ENCODE peak calls at places on chromosomes 12 and 14, in eight cellular contexts. One of them, this sample, is unnamed.

GRCh38 chr14:53894456-53894855 is 62.2 kb downstream of the BMP4 start:
- DNase-seq in CD8-positive, alpha-beta T cell: no peak
- DNase-seq in GM12864: peak; percentile 29
- DNase-seq in cardiac fibroblast: peak; percentile 66
- DNase-seq in body of pancreas: no peak
- DNase-seq in lower leg skin: no peak
- DNase-seq in endothelial cell of umbilical vein: peak; percentile 55
- DNase-seq in skeletal muscle cell: peak; percentile 24
- DNase-seq in this sample: no peak

GRCh38 chr12:6182279-6182898 is 17.8 kb upstream of the CD9 start:
- DNase-seq in CD8-positive, alpha-beta T cell: no peak
- DNase-seq in GM12864: no peak
- DNase-seq in cardiac fibroblast: peak; percentile 94
- DNase-seq in body of pancreas: peak; percentile 52
- DNase-seq in lower leg skin: peak; percentile 96
- DNase-seq in endothelial cell of umbilical vein: peak; percentile 89
- DNase-seq in skeletal muscle cell: peak; percentile 70
- DNase-seq in this sample: peak; percentile 76

GRCh38 chr14:48726080-48726642 is 860.0 kb downstream of the RPS29 start:
- DNase-seq in CD8-positive, alpha-beta T cell: no peak
- DNase-seq in GM12864: no peak
- DNase-seq in cardiac fibroblast: peak; percentile 26
- DNase-seq in body of pancreas: no peak
- DNase-seq in lower leg skin: no peak
- DNase-seq in endothelial cell of umbilical vein: no peak
- DNase-seq in skeletal muscle cell: no peak
- DNase-seq in this sample: no peak

GRCh38 chr12:126093911-126094310 is 1028.7 kb downstream of the AACS start:
- DNase-seq in CD8-positive, alpha-beta T cell: no peak
- DNase-seq in GM12864: no peak
- DNase-seq in cardiac fibroblast: peak; percentile 3
- DNase-seq in body of pancreas: peak; percentile 6
- DNase-seq in lower leg skin: no peak
- DNase-seq in endothelial cell of umbilical vein: no peak
- DNase-seq in skeletal muscle cell: peak; percentile 3
- DNase-seq in this sample: no peak

GRCh38 chr14:74712499-74713394 is at the start of the genes AREL1 and FCF1:
- DNase-seq in CD8-positive, alpha-beta T cell: peak; percentile 83
- DNase-seq in GM12864: peak; percentile 61
- DNase-seq in cardiac fibroblast: peak; percentile 90
- DNase-seq in body of pancreas: peak; percentile 89
- DNase-seq in lower leg skin: peak; percentile 95
- DNase-seq in endothelial cell of umbilical vein: peak; percentile 87
- DNase-seq in skeletal muscle cell: peak; percentile 55
- DNase-seq in this sample: peak; percentile 74

GRCh38 chr12:112025808-112026375 is 12.7 kb downstream of the ERP29 start:
- DNase-seq in CD8-positive, alpha-beta T cell: no peak
- DNase-seq in GM12864: no peak
- DNase-seq in cardiac fibroblast: no peak
- DNase-seq in body of pancreas: no peak
- DNase-seq in lower leg skin: no peak
- DNase-seq in endothelial cell of umbilical vein: peak; percentile 28
- DNase-seq in skeletal muscle cell: no peak
- DNase-seq in this sample: no peak

GRCh38 chr14:90564496-90564895 is 167.7 kb downstream of the CALM1 start:
- DNase-seq in CD8-positive, alpha-beta T cell: no peak
- DNase-seq in GM12864: no peak
- DNase-seq in cardiac fibroblast: no peak
- DNase-seq in body of pancreas: no peak
- DNase-seq in lower leg skin: no peak
- DNase-seq in endothelial cell of umbilical vein: no peak
- DNase-seq in skeletal muscle cell: no peak
- DNase-seq in this sample: no peak

GRCh38 chr14:55508676-55509075 is 68.3 kb upstream of the TBPL2 start:
- DNase-seq in CD8-positive, alpha-beta T cell: no peak
- DNase-seq in GM12864: no peak
- DNase-seq in cardiac fibroblast: no peak
- DNase-seq in body of pancreas: no peak
- DNase-seq in lower leg skin: no peak
- DNase-seq in endothelial cell of umbilical vein: no peak
- DNase-seq in skeletal muscle cell: no peak
- DNase-seq in this sample: no peak

GRCh38 chr12:57715786-57716185 is 21.9 kb downstream of the OS9 start:
- DNase-seq in CD8-positive, alpha-beta T cell: no peak
- DNase-seq in GM12864: no peak
- DNase-seq in cardiac fibroblast: no peak
- DNase-seq in body of pancreas: no peak
- DNase-seq in lower leg skin: peak; percentile 64
- DNase-seq in endothelial cell of umbilical vein: no peak
- DNase-seq in skeletal muscle cell: no peak
- DNase-seq in this sample: no peak

GRCh38 chr12:32566663-32567634 is 112.2 kb upstream of the DNM1L start:
- DNase-seq in CD8-positive, alpha-beta T cell: no peak
- DNase-seq in GM12864: no peak
- DNase-seq in cardiac fibroblast: no peak
- DNase-seq in body of pancreas: no peak
- DNase-seq in lower leg skin: no peak
- DNase-seq in endothelial cell of umbilical vein: peak; percentile 55
- DNase-seq in skeletal muscle cell: no peak
- DNase-seq in this sample: no peak

GRCh38 chr12:32569256-32569655 is 109.8 kb upstream of the DNM1L start:
- DNase-seq in CD8-positive, alpha-beta T cell: no peak
- DNase-seq in GM12864: no peak
- DNase-seq in cardiac fibroblast: peak; percentile 12
- DNase-seq in body of pancreas: no peak
- DNase-seq in lower leg skin: no peak
- DNase-seq in endothelial cell of umbilical vein: no peak
- DNase-seq in skeletal muscle cell: no peak
- DNase-seq in this sample: no peak

DNA sequence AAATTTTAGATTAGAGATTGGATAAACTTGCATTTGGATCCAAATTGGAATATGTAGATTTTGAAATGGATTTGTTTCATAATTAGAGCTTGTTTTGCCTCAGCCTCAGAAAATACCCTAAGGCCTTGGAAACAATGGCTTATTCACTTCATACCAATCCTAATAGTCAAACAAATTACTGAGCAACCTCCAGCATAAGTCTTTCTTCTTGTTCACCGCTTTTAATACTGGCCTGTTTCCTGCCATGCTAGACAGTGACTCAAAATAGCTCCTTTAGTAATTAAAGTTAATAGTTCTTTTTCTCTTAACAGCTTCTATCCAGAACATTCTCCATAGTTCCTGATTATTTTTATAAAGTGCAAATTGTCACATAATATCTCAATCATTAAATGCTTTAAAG is 110.9 kb upstream of the DNM1L start:
- DNase-seq in CD8-positive, alpha-beta T cell: no peak
- DNase-seq in GM12864: no peak
- DNase-seq in cardiac fibroblast: peak; percentile 86
- DNase-seq in body of pancreas: no peak
- DNase-seq in lower leg skin: no peak
- DNase-seq in endothelial cell of umbilical vein: peak; percentile 87
- DNase-seq in skeletal muscle cell: peak; percentile 60
- DNase-seq in this sample: no peak
- H3K4me3 ChIP-seq in CD8-positive, alpha-beta T cell: no peak overlapping the region
- H3K4me3 ChIP-seq in GM12864: no peak overlapping the region
- H3K4me3 ChIP-seq in cardiac fibroblast: no peak overlapping the region
- H3K4me3 ChIP-seq in body of pancreas: no peak overlapping the region
- H3K4me3 ChIP-seq in lower leg skin: no peak overlapping the region
- H3K4me3 ChIP-seq in endothelial cell of umbilical vein: no peak overlapping the region
- H3K4me3 ChIP-seq in skeletal muscle cell: no peak overlapping the region
- H3K4me3 ChIP-seq in this sample: no peak overlapping the region

GRCh38 chr14:64507376-64508156 is 3.0 kb downstream of the ZBTB1 start:
- DNase-seq in CD8-positive, alpha-beta T cell: no peak
- DNase-seq in GM12864: no peak
- DNase-seq in cardiac fibroblast: peak; percentile 15
- DNase-seq in body of pancreas: peak; percentile 21
- DNase-seq in lower leg skin: no peak
- DNase-seq in endothelial cell of umbilical vein: no peak
- DNase-seq in skeletal muscle cell: no peak
- DNase-seq in this sample: no peak
- H3K4me3 ChIP-seq in CD8-positive, alpha-beta T cell: peak overlapping the region; percentile 28
- H3K4me3 ChIP-seq in GM12864: peak overlapping the region; percentile 44
- H3K4me3 ChIP-seq in cardiac fibroblast: no peak overlapping the region
- H3K4me3 ChIP-seq in body of pancreas: no peak overlapping the region
- H3K4me3 ChIP-seq in lower leg skin: no peak overlapping the region
- H3K4me3 ChIP-seq in endothelial cell of umbilical vein: no peak overlapping the region
- H3K4me3 ChIP-seq in skeletal muscle cell: peak overlapping the region; percentile 10
- H3K4me3 ChIP-seq in this sample: no peak overlapping the region

DNA sequence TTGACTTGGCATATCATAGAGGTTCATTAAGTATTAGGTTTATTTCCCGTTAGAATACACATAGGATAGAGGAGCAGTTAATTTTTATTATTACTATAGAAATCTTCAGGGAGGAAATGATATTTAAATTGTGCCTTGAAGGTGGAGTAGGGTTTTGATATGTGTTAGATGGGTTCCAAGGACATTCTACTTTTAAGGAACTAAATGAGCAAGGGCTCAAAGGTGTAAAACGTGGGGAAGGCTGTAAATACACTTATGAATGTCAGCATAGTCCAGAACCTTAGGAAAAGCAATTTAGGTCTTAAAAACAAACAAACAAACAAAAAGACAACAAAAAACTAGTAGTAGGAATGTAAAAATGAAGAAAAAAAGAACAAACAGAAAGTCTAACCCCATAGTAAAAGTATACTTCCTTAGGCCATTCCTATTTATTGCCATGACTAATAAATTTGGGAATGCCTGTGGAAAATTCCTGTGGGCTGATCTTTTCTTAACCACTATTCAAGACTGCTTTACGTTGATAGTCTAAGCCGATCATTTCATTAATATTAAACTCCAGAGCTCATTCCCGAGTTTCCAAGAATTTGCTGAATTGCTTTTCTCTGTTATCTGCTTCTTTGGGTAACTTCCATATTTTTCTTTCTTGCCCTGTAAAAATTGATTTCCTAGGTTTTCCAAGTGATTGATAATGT is 180.3 kb downstream of the RAD51B start:
- DNase-seq in CD8-positive, alpha-beta T cell: no peak
- DNase-seq in GM12864: no peak
- DNase-seq in cardiac fibroblast: peak; percentile 77
- DNase-seq in body of pancreas: no peak
- DNase-seq in lower leg skin: no peak
- DNase-seq in endothelial cell of umbilical vein: peak; percentile 48
- DNase-seq in skeletal muscle cell: peak; percentile 30
- DNase-seq in this sample: no peak
- H3K4me3 ChIP-seq in CD8-positive, alpha-beta T cell: no peak overlapping the region
- H3K4me3 ChIP-seq in GM12864: no peak overlapping the region
- H3K4me3 ChIP-seq in cardiac fibroblast: no peak overlapping the region
- H3K4me3 ChIP-seq in body of pancreas: no peak overlapping the region
- H3K4me3 ChIP-seq in lower leg skin: no peak overlapping the region
- H3K4me3 ChIP-seq in endothelial cell of umbilical vein: no peak overlapping the region
- H3K4me3 ChIP-seq in skeletal muscle cell: no peak overlapping the region
- H3K4me3 ChIP-seq in this sample: no peak overlapping the region

DNA sequence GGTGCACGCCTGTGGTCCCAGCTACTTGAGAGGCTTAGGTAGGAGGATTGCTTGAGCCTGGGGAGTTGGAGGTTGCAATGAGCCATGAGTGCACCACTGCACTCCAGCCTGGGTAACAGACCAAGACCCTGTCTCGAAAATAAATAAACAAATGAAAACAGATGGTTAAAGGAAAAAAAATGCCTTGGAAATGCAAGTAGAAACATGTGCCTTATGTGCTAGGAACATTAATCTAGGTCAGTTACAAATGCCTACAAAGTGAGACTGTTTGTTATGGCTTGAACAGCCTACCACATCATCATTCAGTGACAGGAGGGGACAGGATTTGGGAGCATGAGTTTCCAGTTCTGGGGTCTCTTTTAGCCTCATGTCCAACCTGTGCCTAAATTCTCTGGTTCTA is 52.4 kb upstream of the BCAT1 start:
- DNase-seq in CD8-positive, alpha-beta T cell: no peak
- DNase-seq in GM12864: no peak
- DNase-seq in cardiac fibroblast: no peak
- DNase-seq in body of pancreas: no peak
- DNase-seq in lower leg skin: no peak
- DNase-seq in endothelial cell of umbilical vein: no peak
- DNase-seq in skeletal muscle cell: no peak
- DNase-seq in this sample: no peak
- H3K4me3 ChIP-seq in CD8-positive, alpha-beta T cell: no peak overlapping the region
- H3K4me3 ChIP-seq in GM12864: no peak overlapping the region
- H3K4me3 ChIP-seq in cardiac fibroblast: no peak overlapping the region
- H3K4me3 ChIP-seq in body of pancreas: no peak overlapping the region
- H3K4me3 ChIP-seq in lower leg skin: no peak overlapping the region
- H3K4me3 ChIP-seq in endothelial cell of umbilical vein: no peak overlapping the region
- H3K4me3 ChIP-seq in skeletal muscle cell: no peak overlapping the region
- H3K4me3 ChIP-seq in this sample: no peak overlapping the region

DNA sequence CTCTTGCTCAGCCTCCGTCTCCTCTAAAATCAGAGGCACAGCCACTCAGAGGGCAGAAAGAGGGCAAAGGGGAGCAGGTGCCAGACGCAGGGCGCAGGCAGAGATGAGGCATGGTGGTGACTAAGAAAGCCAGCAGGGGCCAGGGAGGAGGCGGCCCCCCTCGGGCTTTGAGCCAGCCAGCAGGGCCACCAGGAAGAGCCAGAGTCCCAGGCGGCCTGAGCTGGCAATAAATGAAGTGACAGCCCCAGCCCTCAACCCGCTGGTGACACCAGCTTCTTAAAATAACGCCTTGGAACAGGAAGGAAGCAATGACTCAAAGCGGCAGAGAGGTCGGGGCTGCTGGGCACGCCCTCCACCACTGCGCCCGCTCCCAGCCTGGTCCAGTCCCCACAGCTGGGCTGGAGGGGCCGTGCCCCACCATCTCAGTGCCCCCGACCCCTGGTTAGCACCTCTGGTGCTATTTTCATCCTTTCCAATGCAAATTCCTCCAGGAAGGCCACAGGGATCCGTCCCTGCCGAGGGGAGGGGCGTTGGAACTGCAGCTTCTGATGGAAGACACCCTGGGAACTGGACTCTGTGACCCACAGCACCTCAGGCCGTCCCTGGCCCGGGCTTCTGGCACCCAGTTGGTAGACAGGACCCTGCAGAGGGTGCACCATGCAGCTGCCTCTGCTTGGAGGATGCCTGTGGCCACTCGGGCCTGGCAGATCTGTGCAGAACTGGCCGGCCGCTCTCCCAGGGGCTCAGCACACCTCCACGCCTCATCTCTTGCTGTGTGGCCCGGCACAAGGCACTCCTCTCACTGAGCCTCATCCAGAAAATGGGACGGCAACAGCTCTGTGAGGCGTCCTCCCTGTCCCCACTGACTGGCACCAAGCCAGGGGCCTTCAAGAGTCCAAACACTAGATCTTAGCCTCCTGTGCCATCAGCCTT is 113.7 kb downstream of the NCOR2 start:
- DNase-seq in CD8-positive, alpha-beta T cell: peak; percentile 82
- DNase-seq in GM12864: peak; percentile 68
- DNase-seq in cardiac fibroblast: peak; percentile 51
- DNase-seq in body of pancreas: peak; percentile 80
- DNase-seq in lower leg skin: peak; percentile 97
- DNase-seq in endothelial cell of umbilical vein: peak; percentile 80
- DNase-seq in skeletal muscle cell: no peak
- DNase-seq in this sample: no peak
- H3K4me3 ChIP-seq in CD8-positive, alpha-beta T cell: peak overlapping the region; percentile 57
- H3K4me3 ChIP-seq in GM12864: peak overlapping the region; percentile 25
- H3K4me3 ChIP-seq in cardiac fibroblast: no peak overlapping the region
- H3K4me3 ChIP-seq in body of pancreas: no peak overlapping the region
- H3K4me3 ChIP-seq in lower leg skin: no peak overlapping the region
- H3K4me3 ChIP-seq in endothelial cell of umbilical vein: no peak overlapping the region
- H3K4me3 ChIP-seq in skeletal muscle cell: no peak overlapping the region
- H3K4me3 ChIP-seq in this sample: no peak overlapping the region

This sample was measured in ovary.